ENCODE peak calls at places on chromosomes 5 and 9, in nine cellular contexts. O is CD4-positive, alpha-beta T cell; P is endothelial cell of umbilical vein; M is activated T-cell treated with anti-CD3 and anti-CD28 coated beads, Interleukin-2, amount 50 U/mL, for 72 hours; S is renal cortical epithelial cell; V is NCI-H748 treated with DMSO at 0.1 percent for 48 hours; Z is omental fat pad; N is NCI-H2081; A is T-cell. U is an unnamed sample.

GRCh38 chr9:135561391-135562234 is at the start of gene PAEP:
- DNase-seq in O (no peak), P (no peak), M (no peak), S (no peak), V (no peak), Z (no peak), N (no peak), A (no peak), U (no peak)

GRCh38 chr9:72322259-72322658 is 42.7 kb downstream of the ZFAND5 start:
- DNase-seq in O (no peak), P (no peak), M (no peak), S (no peak), V (no peak), Z (no peak), N (no peak), A (no peak), U (no peak)

GRCh38 chr9:134475051-134475790 is 149.0 kb downstream of the RXRA start:
- DNase-seq in O (no peak), P (peak), M (peak), S (no peak), V (no peak), Z (no peak), N (no peak), A (peak), U (no peak)

GRCh38 chr5:97528941-97529340 is 345.9 kb upstream of the RIOK2 start:
- DNase-seq in O (no peak), P (peak), M (no peak), S (no peak), V (no peak), Z (no peak), N (no peak), A (no peak), U (no peak)

GRCh38 chr5:160799160-160799559 is 52.9 kb downstream of the ATP10B start:
- DNase-seq in O (no peak), P (no peak), M (no peak), S (no peak), V (no peak), Z (no peak), N (no peak), A (no peak), U (no peak)

GRCh38 chr5:139630855-139631254 is 17.3 kb upstream of the CXXC5 start:
- DNase-seq in O (no peak), P (no peak), M (no peak), S (no peak), V (no peak), Z (no peak), N (no peak), A (no peak), U (no peak)

GRCh38 chr9:117415584-117415937 is 704 bp upstream of the ASTN2 start:
- DNase-seq in O (no peak), P (no peak), M (no peak), S (no peak), V (no peak), Z (no peak), N (no peak), A (no peak), U (no peak)

GRCh38 chr9:83144492-83144891 is 81.5 kb upstream of the RASEF start:
- DNase-seq in O (no peak), P (no peak), M (no peak), S (no peak), V (no peak), Z (no peak), N (no peak), A (no peak), U (no peak)